ENCODE peak calls at places on chromosomes 11 and 22, in five cellular contexts. Y, H, A, L and J are unnamed samples.

GRCh38 chr22:46347646-46348045 is 12.1 kb downstream of the TRMU start:
- DNase-seq in Y (no peak), H (no peak), A (no peak), L (no peak), J (no peak)

GRCh38 chr22:24138649-24139420 is 42.5 kb upstream of the SUSD2 start:
- DNase-seq in Y (no peak), H (no peak), A (no peak), L (no peak), J (no peak)

GRCh38 chr11:86518211-86518610 is 143.5 kb downstream of the CCDC81 start:
- DNase-seq in Y (no peak), H (no peak), A (no peak), L (no peak), J (no peak)

GRCh38 chr22:46072981-46073682 is 77.2 kb upstream of the PPARA start:
- DNase-seq in Y (no peak), H (peak; percentile 2), A (no peak), L (no peak), J (no peak)

GRCh38 chr22:46031066-46031465 is 54.1 kb upstream of the WNT7B start:
- DNase-seq in Y (no peak), H (no peak), A (no peak), L (no peak), J (no peak)

GRCh38 chr11:94297967-94298576 is 6.3 kb upstream of the IZUMO1R start:
- DNase-seq in Y (no peak), H (no peak), A (no peak), L (no peak), J (no peak)

GRCh38 chr11:119049081-119049480 is 7.9 kb downstream of the HYOU1 start:
- DNase-seq in Y (no peak), H (no peak), A (no peak), L (no peak), J (no peak)

GRCh38 chr11:8309862-8310261 is 46.2 kb upstream of the LMO1 start:
- DNase-seq in Y (no peak), H (no peak), A (no peak), L (no peak), J (no peak)

GRCh38 chr11:106603971-106604370 is 414.3 kb downstream of the GUCY1A2 start:
- DNase-seq in Y (no peak), H (no peak), A (no peak), L (no peak), J (no peak)

GRCh38 chr11:131584694-131585592 is 214.5 kb downstream of the NTM start:
- DNase-seq in Y (peak; percentile 83), H (no peak), A (peak; percentile 7), L (no peak), J (no peak)

GRCh38 chr11:65903068-65903481 is 2.9 kb upstream of the FOSL1 start:
- DNase-seq in Y (no peak), H (no peak), A (no peak), L (no peak), J (no peak)

GRCh38 chr11:19595840-19596751 is 116.5 kb upstream of the NAV2 start:
- DNase-seq in Y (peak; percentile 40), H (no peak), A (no peak), L (no peak), J (no peak)

GRCh38 chr11:113991718-113992458 is 17.0 kb downstream of the HTR3A start:
- DNase-seq in Y (no peak), H (no peak), A (peak; percentile 19), L (no peak), J (peak; percentile 56)